ENCODE peak calls at places on chromosomes 11 and 22, in eight cellular contexts. U is astrocyte of the cerebellum, T is heart left ventricle, H is bronchial epithelial cell, N is MM.1S, Q is fibroblast of lung, J is transverse colon, R is left ventricle myocardium inferior. X is an unnamed sample.

GRCh38 chr11:10379022-10379421 is 74.1 kb downstream of the ADM start:
- DNase-seq in R (no peak), N (peak; percentile 11), H (no peak), J (no peak), Q (peak; percentile 45), T (no peak), U (no peak), X (no peak)

GRCh38 chr11:111230122-111230465 is 15.4 kb upstream of the POU2AF2 start:
- DNase-seq in U (no peak), J (no peak), Q (no peak), T (no peak), R (no peak), N (no peak), H (peak; percentile 5), X (no peak)

GRCh38 chr22:23075050-23075449 is 4.7 kb downstream of the GNAZ start:
- DNase-seq in T (peak; percentile 28), H (no peak), U (no peak), R (peak; percentile 3), N (no peak), J (no peak), Q (no peak), X (no peak)

GRCh38 chr11:2804701-2805387 is 80.7 kb downstream of the CDKN1C start:
- DNase-seq in N (no peak), J (peak; percentile 6), Q (no peak), U (no peak), R (peak; percentile 40), T (peak; percentile 73), H (no peak), X (no peak)

GRCh38 chr22:35313311-35314121 is 13.8 kb downstream of the TOM1 start:
- DNase-seq in H (peak; percentile 77), N (no peak), J (no peak), R (peak; percentile 70), U (peak; percentile 26), Q (peak; percentile 69), T (no peak), X (peak; percentile 62)

GRCh38 chr22:37378642-37379058 is 48.6 kb downstream of the ELFN2 start:
- DNase-seq in H (peak; percentile 5), R (no peak), J (no peak), N (no peak), Q (no peak), T (no peak), U (no peak), X (no peak)

GRCh38 chr11:64251986-64252837 is 882 bp downstream of the PLCB3 start:
- DNase-seq in Q (peak; percentile 25), J (peak; percentile 89), R (peak; percentile 53), T (no peak), U (no peak), H (peak; percentile 49), N (no peak), X (no peak)

GRCh38 chr11:82754410-82754809 is 20.7 kb upstream of the FAM181B start:
- DNase-seq in J (no peak), U (no peak), N (no peak), R (no peak), H (no peak), Q (no peak), T (no peak), X (no peak)

GRCh38 chr22:37681001-37681424 is 5.1 kb upstream of the NOL12 start:
- DNase-seq in H (peak; percentile 41), Q (peak; percentile 28), R (no peak), U (no peak), T (no peak), J (no peak), N (no peak), X (no peak)

GRCh38 chr11:128550261-128550821 is 37.0 kb downstream of the ETS1 start:
- DNase-seq in N (no peak), U (no peak), H (no peak), Q (no peak), R (no peak), J (no peak), T (no peak), X (no peak)

GRCh38 chr11:64451856-64452255 is 92.9 kb downstream of the RPS6KA4 start:
- DNase-seq in J (no peak), Q (no peak), U (no peak), H (no peak), N (no peak), T (no peak), R (no peak), X (no peak)

GRCh38 chr22:21698430-21699329 is 32.9 kb downstream of the PPIL2 start:
- DNase-seq in H (no peak), U (no peak), T (peak; percentile 86), N (no peak), R (peak; percentile 70), J (no peak), Q (no peak), X (no peak)

GRCh38 chr22:32600184-32600583 is 125.6 kb downstream of the FBXO7 start:
- DNase-seq in N (no peak), H (no peak), Q (no peak), J (no peak), T (no peak), U (no peak), R (no peak), X (no peak)

GRCh38 chr22:32605576-32605975 is 131.0 kb downstream of the FBXO7 start:
- DNase-seq in J (no peak), Q (no peak), R (no peak), H (peak; percentile 70), N (no peak), U (no peak), T (no peak), X (no peak)

GRCh38 chr22:32603651-32604540 is 129.3 kb downstream of the FBXO7 start:
- DNase-seq in J (no peak), T (peak; percentile 68), Q (no peak), N (no peak), R (no peak), U (no peak), H (no peak), X (no peak)

GRCh38 chr22:32606181-32606580 is 131.6 kb downstream of the FBXO7 start:
- DNase-seq in H (no peak), Q (no peak), T (no peak), N (no peak), R (no peak), U (no peak), J (no peak), X (no peak)

GRCh38 chr22:32602154-32602553 is 127.5 kb downstream of the FBXO7 start:
- DNase-seq in Q (no peak), T (no peak), J (no peak), N (no peak), U (no peak), R (no peak), H (no peak), X (no peak)
- H3K4me3 ChIP-seq in Q (no peak overlapping the region), T (no peak overlapping the region), J (no peak overlapping the region), N (no peak overlapping the region), U (no peak overlapping the region), R (no peak overlapping the region), H (no peak overlapping the region), X (no peak overlapping the region)

GRCh38 chr22:47837703-47838102 is 1075.3 kb downstream of the TBC1D22A start:
- DNase-seq in U (no peak), R (no peak), Q (peak; percentile 28), J (no peak), N (peak; percentile 70), H (peak; percentile 3), T (no peak), X (peak; percentile 38)

GRCh38 chr22:47846206-47846605 is 1083.8 kb downstream of the TBC1D22A start:
- DNase-seq in R (no peak), U (no peak), Q (no peak), N (no peak), J (no peak), T (no peak), H (no peak), X (no peak)

GRCh38 chr22:47839586-47840245 is 1077.3 kb downstream of the TBC1D22A start:
- DNase-seq in H (no peak), R (no peak), U (no peak), N (no peak), T (no peak), J (no peak), Q (peak; percentile 6), X (no peak)

GRCh38 chr22:47841166-47841565 is 1078.7 kb downstream of the TBC1D22A start:
- DNase-seq in J (no peak), U (no peak), Q (no peak), H (no peak), N (no peak), R (no peak), T (no peak), X (no peak)

GRCh38 chr22:47842119-47842518 is 1079.7 kb downstream of the TBC1D22A start:
- DNase-seq in U (no peak), H (no peak), Q (no peak), N (no peak), R (no peak), J (no peak), T (no peak), X (no peak)
- TF ChIP-seq CTCF in U (no peak), H (no peak), Q (no peak), N (no peak), R (no peak), J (no peak), T (no peak), X (no peak)

GRCh38 chr11:107834995-107835394 is 23.6 kb downstream of the SLC35F2 start:
- DNase-seq in Q (no peak), N (no peak), U (no peak), J (no peak), R (no peak), T (no peak), H (no peak), X (no peak)

GRCh38 chr11:107844041-107844440 is 14.5 kb downstream of the SLC35F2 start:
- DNase-seq in N (no peak), Q (no peak), R (no peak), H (peak; percentile 91), J (no peak), T (no peak), U (no peak), X (no peak)

GRCh38 chr11:107836811-107837210 is 21.8 kb downstream of the SLC35F2 start:
- DNase-seq in U (no peak), J (no peak), R (no peak), T (no peak), Q (no peak), N (no peak), H (no peak), X (no peak)

DNA sequence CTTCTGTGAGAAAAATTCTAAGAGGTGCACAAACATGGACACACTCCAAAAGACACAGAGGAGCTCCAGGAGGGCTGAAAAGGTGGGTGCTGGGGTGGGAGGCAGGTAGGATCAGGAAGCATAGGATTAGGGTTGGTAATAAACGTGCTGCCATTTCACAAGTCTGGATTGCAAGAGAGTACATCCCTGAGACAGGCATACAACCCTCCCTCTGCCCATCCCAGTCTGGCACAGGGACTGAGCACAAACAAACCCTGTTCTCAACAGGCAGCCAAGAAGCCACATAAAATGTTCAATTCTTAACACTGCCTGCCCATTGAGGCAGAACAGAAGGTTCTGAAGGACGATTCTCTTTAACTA is 18.5 kb downstream of the SLC35F2 start:
- DNase-seq in Q (no peak), R (no peak), N (no peak), H (peak; percentile 52), U (no peak), J (peak; percentile 33), T (no peak), X (peak; percentile 29)
- H3K4me3 ChIP-seq in Q (peak overlapping the region; percentile 5), R (no peak overlapping the region), N (no peak overlapping the region), H (peak overlapping the region; percentile 10), U (no peak overlapping the region), J (no peak overlapping the region), T (no peak overlapping the region), X (peak overlapping the region; percentile 38)

DNA sequence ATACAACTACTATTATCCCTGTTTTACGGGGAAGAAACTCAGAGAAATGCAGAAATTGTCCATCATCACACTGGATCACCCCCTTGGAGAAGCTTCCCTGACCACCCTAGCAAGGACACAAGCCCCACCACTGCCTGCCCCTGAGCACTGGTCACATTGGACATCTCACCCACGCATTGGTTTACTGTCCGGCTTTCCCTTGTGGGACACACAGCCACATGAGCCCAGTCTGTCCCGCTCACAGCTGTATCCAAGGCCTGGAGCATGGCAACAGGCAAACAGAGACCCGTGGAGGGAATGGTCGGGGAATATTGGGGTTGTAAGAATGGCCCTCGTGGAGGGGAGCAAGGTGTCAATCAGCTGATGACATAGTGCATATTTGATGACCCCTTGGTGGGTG is 42.7 kb upstream of the FGF3 start:
- DNase-seq in R (no peak), Q (no peak), U (no peak), N (no peak), J (no peak), H (no peak), T (no peak), X (no peak)
- TF ChIP-seq CTCF in R (no peak), Q (no peak), U (no peak), N (no peak), J (no peak), H (no peak), T (no peak), X (no peak)

X was measured in GM12865.